ENCODE peak calls at places on chromosomes 1 and 21, in four cellular contexts. L is ACHN, P is T1000, J is epithelial cell of proximal tubule. O is an unnamed sample.
A peak's percentile ranks its signal among the peaks of the same experiment; 100 is the strongest.

GRCh38 chr1:97042551-97042950 is 321.0 kb downstream of the PTBP2 start:
- DNase-seq in L (no peak), P (no peak), J (no peak), O (no peak)

GRCh38 chr1:37925316-37925715 is 21.5 kb downstream of the INPP5B start:
- DNase-seq in L (no peak), P (no peak), J (no peak), O (no peak)

GRCh38 chr1:156727914-156728598 is at the start of gene METTL25B:
- DNase-seq in L (peak; percentile 87), P (peak; percentile 83), J (no peak), O (peak; percentile 93)

GRCh38 chr21:40689816-40690215 is 157.1 kb downstream of the DSCAM start:
- DNase-seq in L (no peak), P (no peak), J (no peak), O (no peak)

GRCh38 chr1:207952617-207953542 is 42.0 kb upstream of the CD34 start:
- DNase-seq in L (no peak), P (no peak), J (no peak), O (no peak)

GRCh38 chr1:219318826-219319225 is 145.1 kb downstream of the LYPLAL1 start:
- DNase-seq in L (no peak), P (no peak), J (no peak), O (no peak)

GRCh38 chr1:11500881-11501280 is 21.9 kb downstream of the DISP3 start:
- DNase-seq in L (no peak), P (no peak), J (no peak), O (no peak)

GRCh38 chr1:67834246-67834877 is 1.1 kb upstream of the GNG12 start:
- DNase-seq in L (no peak), P (no peak), J (no peak), O (no peak)

GRCh38 chr1:114468710-114469468 is 42.1 kb downstream of the TRIM33 start:
- DNase-seq in L (peak; percentile 8), P (no peak), J (peak; percentile 61), O (no peak)

GRCh38 chr1:205248793-205249601 is 21.3 kb downstream of the TMCC2 start:
- DNase-seq in L (no peak), P (no peak), J (no peak), O (no peak)

GRCh38 chr1:151281225-151281968 is 702 bp upstream of the ZNF687 start:
- DNase-seq in L (peak; percentile 98), P (peak; percentile 95), J (peak; percentile 79), O (peak; percentile 99)

GRCh38 chr21:45589686-45590245 is 47.5 kb upstream of the SLC19A1 start:
- DNase-seq in L (no peak), P (no peak), J (no peak), O (no peak)

GRCh38 chr1:223244366-223245103 is 101.5 kb upstream of the TLR5 start:
- DNase-seq in L (no peak), P (no peak), J (no peak), O (peak; percentile 12)

GRCh38 chr1:160862151-160863061 is at the start of gene CD244:
- DNase-seq in L (no peak), P (no peak), J (no peak), O (peak; percentile 48)

GRCh38 chr1:223748405-223748772 is 36.0 kb downstream of the CAPN2 start:
- DNase-seq in L (no peak), P (peak; percentile 53), J (no peak), O (peak; percentile 51)

GRCh38 chr1:2829846-2830615 is 28.5 kb upstream of the TTC34 start:
- DNase-seq in L (no peak), P (no peak), J (no peak), O (no peak)

GRCh38 chr1:175201061-175201508 is 8.5 kb upstream of the KIAA0040 start:
- DNase-seq in L (no peak), P (no peak), J (no peak), O (no peak)

GRCh38 chr1:62727656-62728396 is 39.6 kb upstream of the DOCK7 start:
- DNase-seq in L (no peak), P (no peak), J (no peak), O (peak; percentile 86)

GRCh38 chr1:115166531-115167091 is 77.3 kb upstream of the TSPAN2 start:
- DNase-seq in L (no peak), P (no peak), J (no peak), O (peak; percentile 32)

GRCh38 chr1:87428883-87429282 is 100.2 kb downstream of the LMO4 start:
- DNase-seq in L (no peak), P (no peak), J (no peak), O (peak; percentile 44)

GRCh38 chr1:7430047-7430608 is 341.0 kb upstream of the VAMP3 start:
- DNase-seq in L (no peak), P (no peak), J (no peak), O (no peak)

GRCh38 chr1:207277241-207277640 is 44.2 kb upstream of the CD55 start:
- DNase-seq in L (no peak), P (no peak), J (no peak), O (no peak)